ENCODE peak calls at places on chromosomes 11 and 22, in five cellular contexts. One of them, this sample, is unnamed.

GRCh38 chr22:31083377-31083768 is 2.3 kb downstream of the SMTN start:
- DNase-seq in keratinocyte: no peak
- DNase-seq in H9: no peak
- DNase-seq in stomach: peak; percentile 92
- DNase-seq in testis: no peak
- DNase-seq in this sample: no peak

GRCh38 chr11:128361451-128362020 is 225.8 kb downstream of the ETS1 start:
- DNase-seq in stomach: peak; percentile 51
- DNase-seq in H9: no peak
- DNase-seq in testis: no peak
- DNase-seq in keratinocyte: no peak
- DNase-seq in this sample: no peak

GRCh38 chr11:91248199-91248807 is 976.3 kb upstream of the FAT3 start:
- DNase-seq in keratinocyte: no peak
- DNase-seq in H9: no peak
- DNase-seq in testis: peak; percentile 63
- DNase-seq in stomach: peak; percentile 31
- DNase-seq in this sample: no peak

GRCh38 chr22:20033045-20033706 is 12.3 kb downstream of the TANGO2 start:
- DNase-seq in testis: peak; percentile 73
- DNase-seq in H9: no peak
- DNase-seq in keratinocyte: no peak
- DNase-seq in stomach: peak; percentile 63
- DNase-seq in this sample: no peak

GRCh38 chr11:104618949-104619348 is 279.3 kb downstream of the CASP12 start:
- DNase-seq in testis: no peak
- DNase-seq in H9: no peak
- DNase-seq in stomach: no peak
- DNase-seq in keratinocyte: no peak
- DNase-seq in this sample: no peak

GRCh38 chr11:131025020-131025419 is 108.7 kb upstream of the SNX19 start:
- DNase-seq in keratinocyte: no peak
- DNase-seq in testis: no peak
- DNase-seq in stomach: no peak
- DNase-seq in H9: peak; percentile 59
- DNase-seq in this sample: no peak

GRCh38 chr11:133821776-133822175 is 23.5 kb downstream of the SPATA19 start:
- DNase-seq in stomach: peak; percentile 65
- DNase-seq in testis: peak; percentile 87
- DNase-seq in H9: peak; percentile 85
- DNase-seq in keratinocyte: no peak
- DNase-seq in this sample: no peak

GRCh38 chr11:129840236-129840635 is 24.6 kb downstream of the TMEM45B start:
- DNase-seq in stomach: no peak
- DNase-seq in H9: no peak
- DNase-seq in keratinocyte: no peak
- DNase-seq in testis: no peak
- DNase-seq in this sample: peak; percentile 49

GRCh38 chr11:62705401-62705800 is 1.8 kb downstream of the BSCL2 start:
- DNase-seq in stomach: no peak
- DNase-seq in testis: no peak
- DNase-seq in keratinocyte: no peak
- DNase-seq in H9: peak; percentile 41
- DNase-seq in this sample: no peak

GRCh38 chr11:65498042-65498726 is 661 bp upstream of the MALAT1 start:
- DNase-seq in stomach: peak; percentile 63
- DNase-seq in testis: peak; percentile 73
- DNase-seq in keratinocyte: no peak
- DNase-seq in H9: no peak
- DNase-seq in this sample: no peak

GRCh38 chr22:49197986-49198704 is 629.5 kb downstream of the BRD1 start:
- DNase-seq in keratinocyte: no peak
- DNase-seq in testis: no peak
- DNase-seq in stomach: no peak
- DNase-seq in H9: peak; percentile 5
- DNase-seq in this sample: no peak

GRCh38 chr22:43185860-43186261 is 1.1 kb downstream of the TTLL12 start:
- DNase-seq in stomach: peak; percentile 87
- DNase-seq in keratinocyte: no peak
- DNase-seq in H9: no peak
- DNase-seq in testis: peak; percentile 83
- DNase-seq in this sample: no peak

GRCh38 chr11:1307998-1308744 is 1.3 kb downstream of the TOLLIP start:
- DNase-seq in H9: no peak
- DNase-seq in testis: peak; percentile 83
- DNase-seq in stomach: peak; percentile 53
- DNase-seq in keratinocyte: no peak
- DNase-seq in this sample: no peak

GRCh38 chr11:58471892-58472291 is 29.9 kb upstream of the OR5B12 start:
- DNase-seq in stomach: no peak
- DNase-seq in testis: no peak
- DNase-seq in H9: no peak
- DNase-seq in keratinocyte: no peak
- DNase-seq in this sample: no peak

GRCh38 chr22:31092161-31092560 is 11.0 kb downstream of the SMTN start:
- DNase-seq in keratinocyte: no peak
- DNase-seq in testis: no peak
- DNase-seq in stomach: no peak
- DNase-seq in H9: peak; percentile 22
- DNase-seq in this sample: no peak

GRCh38 chr11:123211134-123211879 is 16.3 kb upstream of the CLMP start:
- DNase-seq in testis: no peak
- DNase-seq in stomach: no peak
- DNase-seq in H9: no peak
- DNase-seq in keratinocyte: no peak
- DNase-seq in this sample: no peak

GRCh38 chr11:105022527-105022926 is 441 bp downstream of the CASP5 start:
- DNase-seq in keratinocyte: no peak
- DNase-seq in testis: no peak
- DNase-seq in H9: no peak
- DNase-seq in stomach: no peak
- DNase-seq in this sample: no peak

GRCh38 chr11:115873813-115874212 is 369.6 kb upstream of the CADM1 start:
- DNase-seq in H9: no peak
- DNase-seq in testis: no peak
- DNase-seq in stomach: no peak
- DNase-seq in keratinocyte: no peak
- DNase-seq in this sample: no peak

GRCh38 chr22:44247346-44247745 is 65.4 kb downstream of the SHISAL1 start:
- DNase-seq in H9: no peak
- DNase-seq in testis: no peak
- DNase-seq in stomach: peak; percentile 3
- DNase-seq in keratinocyte: no peak
- DNase-seq in this sample: no peak

GRCh38 chr11:65391007-65391406 is 4.6 kb downstream of the FRMD8 start:
- DNase-seq in H9: no peak
- DNase-seq in keratinocyte: no peak
- DNase-seq in testis: peak; percentile 52
- DNase-seq in stomach: no peak
- DNase-seq in this sample: no peak

GRCh38 chr11:68854273-68854958 is 12.7 kb upstream of the CPT1A start:
- DNase-seq in keratinocyte: no peak
- DNase-seq in testis: no peak
- DNase-seq in stomach: no peak
- DNase-seq in H9: no peak
- DNase-seq in this sample: no peak

GRCh38 chr11:2825886-2826678 is 59.5 kb downstream of the CDKN1C start:
- DNase-seq in H9: no peak
- DNase-seq in testis: peak; percentile 32
- DNase-seq in keratinocyte: peak; percentile 28
- DNase-seq in stomach: no peak
- DNase-seq in this sample: peak; percentile 81

DNA sequence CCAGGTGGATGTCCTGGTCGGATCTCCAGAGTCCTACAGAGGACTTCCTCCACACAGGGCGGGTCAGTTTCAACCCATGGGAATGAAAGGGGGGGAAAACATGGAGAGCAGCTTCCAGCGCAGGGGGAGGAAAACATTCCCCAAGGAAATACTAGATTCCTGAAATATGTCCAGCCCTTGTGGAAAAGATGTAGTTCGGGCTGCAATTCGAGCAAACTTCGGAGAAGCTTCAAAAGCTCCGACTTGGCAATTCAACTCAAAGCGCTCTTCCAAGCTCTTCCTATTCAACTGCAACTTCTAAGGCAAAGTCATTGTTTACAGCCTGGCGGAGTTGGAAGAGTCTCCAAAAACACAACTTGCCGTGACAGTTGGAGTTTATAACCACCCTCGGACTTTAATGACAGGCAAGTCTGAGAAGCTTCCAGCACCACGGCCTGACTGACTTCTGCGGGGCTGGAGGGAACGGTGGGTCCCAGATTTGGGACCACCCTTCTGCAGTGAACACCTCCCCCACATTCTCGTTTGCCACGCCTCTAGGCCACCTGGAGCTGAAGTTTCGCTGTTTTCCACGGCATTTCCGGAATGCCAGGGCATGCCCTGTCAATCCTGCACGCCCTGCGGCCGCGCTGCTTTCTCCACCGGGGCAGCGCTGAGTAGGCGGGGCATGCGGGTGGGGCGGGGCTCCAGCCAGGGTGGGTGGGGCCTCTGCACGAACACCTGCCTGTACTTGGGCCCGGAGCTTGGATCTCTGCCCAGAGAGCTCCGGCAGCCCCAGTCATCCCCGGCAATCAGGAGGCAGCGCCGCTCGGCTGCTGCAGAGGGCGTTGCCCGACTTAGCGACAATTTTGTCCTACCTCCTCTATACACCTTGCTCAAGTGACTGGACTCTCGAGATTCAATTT is 49.0 kb upstream of the BIRC3 start:
- DNase-seq in testis: peak; percentile 85
- DNase-seq in H9: peak; percentile 97
- DNase-seq in keratinocyte: no peak
- DNase-seq in stomach: peak; percentile 95
- DNase-seq in this sample: peak; percentile 90
- H3K27ac ChIP-seq in testis: no peak overlapping the region
- H3K27ac ChIP-seq in H9: no peak overlapping the region
- H3K27ac ChIP-seq in keratinocyte: peak overlapping the region; percentile 88
- H3K27ac ChIP-seq in stomach: peak overlapping the region; percentile 65
- H3K27ac ChIP-seq in this sample: peak overlapping the region; percentile 88

GRCh38 chr11:42315846-42316245 is 856.4 kb upstream of the LRRC4C start:
- DNase-seq in keratinocyte: no peak
- DNase-seq in stomach: no peak
- DNase-seq in H9: no peak
- DNase-seq in testis: no peak
- DNase-seq in this sample: no peak
- H3K27ac ChIP-seq in keratinocyte: no peak overlapping the region
- H3K27ac ChIP-seq in stomach: no peak overlapping the region
- H3K27ac ChIP-seq in H9: no peak overlapping the region
- H3K27ac ChIP-seq in testis: no peak overlapping the region
- H3K27ac ChIP-seq in this sample: no peak overlapping the region

DNA sequence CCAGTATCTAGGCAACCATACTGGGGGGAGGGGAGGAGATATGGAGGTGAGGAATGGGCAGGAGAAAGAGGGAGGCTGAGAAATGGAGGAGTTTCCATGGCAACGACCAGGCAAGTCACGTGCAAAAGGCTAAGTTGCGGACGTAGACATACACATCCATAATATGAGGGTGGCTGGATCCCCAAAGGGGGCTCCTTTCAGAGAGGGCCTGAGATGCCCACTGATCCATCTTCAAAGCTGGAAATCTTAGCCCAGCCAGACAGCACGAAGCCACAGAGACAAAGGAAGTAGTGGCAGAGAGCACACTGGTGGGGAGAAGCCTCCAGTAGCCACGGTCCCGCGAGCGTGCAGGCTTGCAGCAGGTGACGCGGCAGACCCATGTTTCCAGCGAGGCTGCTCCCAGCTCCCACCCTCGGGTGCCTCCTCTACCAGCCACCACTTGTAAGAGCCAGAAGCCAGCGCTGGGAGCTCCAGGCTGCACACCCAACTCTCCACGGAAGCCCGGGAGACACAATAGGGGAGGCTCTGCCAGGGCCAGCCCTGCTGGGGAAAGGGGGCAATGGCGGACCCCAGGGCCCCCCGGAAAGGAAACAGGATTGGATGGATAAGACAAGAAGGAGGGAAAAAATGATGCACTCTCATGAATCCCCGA is 935 bp downstream of the FXYD6 start:
- DNase-seq in stomach: no peak
- DNase-seq in H9: no peak
- DNase-seq in keratinocyte: no peak
- DNase-seq in testis: peak; percentile 54
- DNase-seq in this sample: no peak
- H3K27ac ChIP-seq in stomach: peak overlapping the region; percentile 90
- H3K27ac ChIP-seq in H9: no peak overlapping the region
- H3K27ac ChIP-seq in keratinocyte: no peak overlapping the region
- H3K27ac ChIP-seq in testis: peak overlapping the region; percentile 85
- H3K27ac ChIP-seq in this sample: no peak overlapping the region

GRCh38 chr11:70128435-70128906 is 50.4 kb downstream of the ANO1 start:
- DNase-seq in testis: no peak
- DNase-seq in keratinocyte: no peak
- DNase-seq in stomach: peak; percentile 74
- DNase-seq in H9: peak; percentile 72
- DNase-seq in this sample: no peak
- H3K27ac ChIP-seq in testis: no peak overlapping the region
- H3K27ac ChIP-seq in keratinocyte: no peak overlapping the region
- H3K27ac ChIP-seq in stomach: peak overlapping the region; percentile 42
- H3K27ac ChIP-seq in H9: no peak overlapping the region
- H3K27ac ChIP-seq in this sample: no peak overlapping the region

GRCh38 chr11:86492370-86493030 is 117.8 kb downstream of the CCDC81 start:
- DNase-seq in testis: no peak
- DNase-seq in H9: no peak
- DNase-seq in keratinocyte: no peak
- DNase-seq in stomach: no peak
- DNase-seq in this sample: no peak
- H3K27ac ChIP-seq in testis: no peak overlapping the region
- H3K27ac ChIP-seq in H9: no peak overlapping the region
- H3K27ac ChIP-seq in keratinocyte: no peak overlapping the region
- H3K27ac ChIP-seq in stomach: no peak overlapping the region
- H3K27ac ChIP-seq in this sample: no peak overlapping the region

GRCh38 chr11:78268516-78269410 is 80.0 kb downstream of the USP35 start:
- DNase-seq in keratinocyte: no peak
- DNase-seq in H9: no peak
- DNase-seq in testis: peak; percentile 53
- DNase-seq in stomach: no peak
- DNase-seq in this sample: no peak
- H3K27ac ChIP-seq in keratinocyte: no peak overlapping the region
- H3K27ac ChIP-seq in H9: no peak overlapping the region
- H3K27ac ChIP-seq in testis: peak overlapping the region; percentile 31
- H3K27ac ChIP-seq in stomach: peak overlapping the region; percentile 57
- H3K27ac ChIP-seq in this sample: no peak overlapping the region